ENCODE peak calls at places on chromosome 11, in five cellular contexts. X is activated CD4-positive, alpha-beta T cell treated with anti-CD3 and anti-CD28 coated beads for 36 hours; L is stimulated activated effector memory CD8-positive, alpha-beta T cell treated with anti-CD3 and anti-CD28 coated beads, Interleukin-12 subunit alpha, Interleukin-12 subunit beta, amount 100 ng/mL, for 72 hours; A is stimulated activated memory B cell treated with anti-CD40 and anti-IgM and Interleukin-4, amounts not matched to agents 10 μg/mL and 1 μg/mL and 100 μg/mL, for 72 hours; U is right cardiac atrium. D is an unnamed sample.

GRCh38 chr11:124823512-124824376 is 23.5 kb upstream of the MSANTD2 start:
- ATAC-seq in X (no peak), L (no peak), A (no peak), U (no peak), D (no peak)

GRCh38 chr11:122984186-122985011 is 2.8 kb upstream of the BSX start:
- ATAC-seq in X (peak), L (peak), A (peak), U (peak), D (peak)

GRCh38 chr11:45852712-45853101 is 5.4 kb downstream of the CRY2 start:
- ATAC-seq in X (no peak), L (no peak), A (peak), U (peak), D (no peak)

GRCh38 chr11:69774354-69775162 is 583 bp downstream of the FGF4 start:
- ATAC-seq in X (no peak), L (no peak), A (no peak), U (no peak), D (no peak)

GRCh38 chr11:46658259-46658658 is 40.9 kb downstream of the ATG13 start:
- ATAC-seq in X (no peak), L (no peak), A (no peak), U (peak), D (no peak)

GRCh38 chr11:96199563-96200025 is 143.4 kb downstream of the MAML2 start:
- ATAC-seq in X (peak), L (peak), A (no peak), U (peak), D (peak)

GRCh38 chr11:65435981-65436411 is 13.4 kb downstream of the NEAT1 start:
- ATAC-seq in X (no peak), L (peak), A (no peak), U (peak), D (peak)

GRCh38 chr11:65163684-65164083 is 6.3 kb upstream of the SPDYC start:
- ATAC-seq in X (no peak), L (no peak), A (no peak), U (no peak), D (no peak)

GRCh38 chr11:1256257-1257045 is 33.6 kb downstream of the MUC5B start:
- ATAC-seq in X (no peak), L (no peak), A (no peak), U (no peak), D (no peak)

GRCh38 chr11:126510621-126511370 is 155.3 kb downstream of the ST3GAL4 start:
- ATAC-seq in X (no peak), L (no peak), A (no peak), U (no peak), D (no peak)

GRCh38 chr11:19664896-19665548 is 47.6 kb upstream of the NAV2 start:
- ATAC-seq in X (no peak), L (no peak), A (no peak), U (peak), D (no peak)

GRCh38 chr11:122784325-122785155 is 53.8 kb upstream of the CRTAM start:
- ATAC-seq in X (no peak), L (no peak), A (no peak), U (peak), D (no peak)

D was measured in activated T-helper 17 cell treated with anti-CD3 and anti-CD28 coated beads, Interleukin-2, amount 50 U/mL, for 72 hours.